ENCODE peak calls at places on chromosomes 4 and X, in seven cellular contexts. One of them, this sample, is unnamed.
A peak's percentile ranks its signal among the peaks of the same experiment; 100 is the strongest.

GRCh38 chr4:54585321-54586000 is 72.3 kb upstream of the KIT start:
- DNase-seq in RPMI8226: no peak
- DNase-seq in lower lobe of right lung: no peak
- DNase-seq in H7: no peak
- DNase-seq in left cardiac atrium: no peak
- DNase-seq in left ventricle myocardium inferior: no peak
- DNase-seq in astrocyte of the spinal cord: peak; percentile 56
- DNase-seq in this sample: no peak

GRCh38 chrX:107673933-107674479 is 45.7 kb downstream of the PRPS1 start:
- DNase-seq in RPMI8226: peak; percentile 81
- DNase-seq in lower lobe of right lung: peak; percentile 93
- DNase-seq in H7: peak; percentile 40
- DNase-seq in left cardiac atrium: peak; percentile 90
- DNase-seq in left ventricle myocardium inferior: peak; percentile 83
- DNase-seq in astrocyte of the spinal cord: peak; percentile 94
- DNase-seq in this sample: peak; percentile 91

GRCh38 chr4:26088433-26088928 is 174.5 kb downstream of the SMIM20 start:
- DNase-seq in RPMI8226: no peak
- DNase-seq in lower lobe of right lung: no peak
- DNase-seq in H7: no peak
- DNase-seq in left cardiac atrium: no peak
- DNase-seq in left ventricle myocardium inferior: no peak
- DNase-seq in astrocyte of the spinal cord: peak; percentile 41
- DNase-seq in this sample: no peak

GRCh38 chr4:158625544-158625943 is 46.1 kb downstream of the C4orf46 start:
- DNase-seq in RPMI8226: no peak
- DNase-seq in lower lobe of right lung: no peak
- DNase-seq in H7: no peak
- DNase-seq in left cardiac atrium: no peak
- DNase-seq in left ventricle myocardium inferior: no peak
- DNase-seq in astrocyte of the spinal cord: no peak
- DNase-seq in this sample: no peak

GRCh38 chrX:39752820-39753219 is 344.9 kb downstream of the BCOR start:
- DNase-seq in RPMI8226: peak; percentile 71
- DNase-seq in lower lobe of right lung: no peak
- DNase-seq in H7: no peak
- DNase-seq in left cardiac atrium: no peak
- DNase-seq in left ventricle myocardium inferior: no peak
- DNase-seq in astrocyte of the spinal cord: no peak
- DNase-seq in this sample: no peak

GRCh38 chrX:121642415-121642814 is 595.0 kb downstream of the GLUD2 start:
- DNase-seq in RPMI8226: no peak
- DNase-seq in lower lobe of right lung: no peak
- DNase-seq in H7: no peak
- DNase-seq in left cardiac atrium: no peak
- DNase-seq in left ventricle myocardium inferior: no peak
- DNase-seq in astrocyte of the spinal cord: peak; percentile 47
- DNase-seq in this sample: no peak

GRCh38 chr4:170589597-170590191 is 499.9 kb upstream of the AADAT start:
- DNase-seq in RPMI8226: peak; percentile 12
- DNase-seq in lower lobe of right lung: no peak
- DNase-seq in H7: peak; percentile 2
- DNase-seq in left cardiac atrium: no peak
- DNase-seq in left ventricle myocardium inferior: no peak
- DNase-seq in astrocyte of the spinal cord: peak; percentile 25
- DNase-seq in this sample: no peak

GRCh38 chrX:38206542-38206941 is 14.1 kb downstream of the SRPX start:
- DNase-seq in RPMI8226: no peak
- DNase-seq in lower lobe of right lung: no peak
- DNase-seq in H7: no peak
- DNase-seq in left cardiac atrium: no peak
- DNase-seq in left ventricle myocardium inferior: no peak
- DNase-seq in astrocyte of the spinal cord: no peak
- DNase-seq in this sample: no peak

GRCh38 chr4:144451771-144452170 is 194.2 kb upstream of the HHIP start:
- DNase-seq in RPMI8226: no peak
- DNase-seq in lower lobe of right lung: no peak
- DNase-seq in H7: no peak
- DNase-seq in left cardiac atrium: no peak
- DNase-seq in left ventricle myocardium inferior: no peak
- DNase-seq in astrocyte of the spinal cord: peak; percentile 5
- DNase-seq in this sample: no peak

GRCh38 chr4:76256032-76256431 is 4.5 kb downstream of the FAM47E start:
- DNase-seq in RPMI8226: no peak
- DNase-seq in lower lobe of right lung: no peak
- DNase-seq in H7: no peak
- DNase-seq in left cardiac atrium: no peak
- DNase-seq in left ventricle myocardium inferior: no peak
- DNase-seq in astrocyte of the spinal cord: no peak
- DNase-seq in this sample: no peak

GRCh38 chr4:165355900-165356300 is 22.9 kb upstream of the CPE start:
- DNase-seq in RPMI8226: no peak
- DNase-seq in lower lobe of right lung: no peak
- DNase-seq in H7: peak; percentile 26
- DNase-seq in left cardiac atrium: no peak
- DNase-seq in left ventricle myocardium inferior: no peak
- DNase-seq in astrocyte of the spinal cord: peak; percentile 59
- DNase-seq in this sample: no peak

GRCh38 chrX:9149831-9150230 is 115.9 kb upstream of the FAM9B start:
- DNase-seq in RPMI8226: no peak
- DNase-seq in lower lobe of right lung: no peak
- DNase-seq in H7: no peak
- DNase-seq in left cardiac atrium: no peak
- DNase-seq in left ventricle myocardium inferior: no peak
- DNase-seq in astrocyte of the spinal cord: peak; percentile 18
- DNase-seq in this sample: no peak

GRCh38 chrX:4263005-4263404 is 549.6 kb upstream of the PRKX start:
- DNase-seq in RPMI8226: peak; percentile 7
- DNase-seq in lower lobe of right lung: no peak
- DNase-seq in H7: peak; percentile 6
- DNase-seq in left cardiac atrium: no peak
- DNase-seq in left ventricle myocardium inferior: no peak
- DNase-seq in astrocyte of the spinal cord: no peak
- DNase-seq in this sample: no peak

GRCh38 chr4:156138781-156139280 is 185.2 kb upstream of the CTSO start:
- DNase-seq in RPMI8226: no peak
- DNase-seq in lower lobe of right lung: no peak
- DNase-seq in H7: no peak
- DNase-seq in left cardiac atrium: no peak
- DNase-seq in left ventricle myocardium inferior: no peak
- DNase-seq in astrocyte of the spinal cord: no peak
- DNase-seq in this sample: no peak